ENCODE peak calls at places on chromosomes 13 and 19, in four cellular contexts. G is IMR-90, A is K562, L is GM12878. W is an unnamed sample.

GRCh38 chr13:100633461-100633860 is 41.1 kb downstream of the TMTC4 start:
- DNase-seq in L (no peak), A (no peak), G (peak), W (peak)

GRCh38 chr13:32911506-32911905 is 104.7 kb upstream of the KL start:
- DNase-seq in A (no peak), G (peak), L (no peak), W (peak)

GRCh38 chr19:1855828-1856255 is 7.5 kb downstream of the KLF16 start:
- DNase-seq in G (peak), A (no peak), L (no peak), W (no peak)

GRCh38 chr19:45591004-45591637 is 6.5 kb upstream of the OPA3 start:
- DNase-seq in L (no peak), G (peak), A (peak), W (peak)

GRCh38 chr13:42084722-42085121 is 36.3 kb downstream of the DGKH start:
- DNase-seq in L (no peak), G (no peak), A (no peak), W (no peak)

GRCh38 chr13:37109080-37109678 is 3.7 kb upstream of the CSNK1A1L start:
- DNase-seq in L (no peak), A (no peak), G (peak), W (peak)

GRCh38 chr19:55688422-55689218 is 13.6 kb downstream of the EPN1 start:
- DNase-seq in A (peak), G (no peak), L (no peak), W (no peak)

GRCh38 chr13:112693831-112694497 is 4.1 kb downstream of the ATP11A start:
- DNase-seq in L (no peak), G (peak), A (no peak), W (no peak)

GRCh38 chr19:13070425-13071140 is 32.1 kb downstream of the LYL1 start:
- DNase-seq in A (no peak), L (no peak), G (no peak), W (no peak)

GRCh38 chr13:99436013-99436412 is 65.3 kb upstream of the TM9SF2 start:
- DNase-seq in G (no peak), L (no peak), A (no peak), W (no peak)

GRCh38 chr13:114032121-114032799 is 58.4 kb upstream of the C13orf46 start:
- DNase-seq in A (no peak), G (peak), L (no peak), W (no peak)

GRCh38 chr13:76638160-76638559 is 248.0 kb downstream of the KCTD12 start:
- DNase-seq in L (no peak), G (no peak), A (no peak), W (no peak)

GRCh38 chr19:33409035-33409434 is 35.5 kb downstream of the CEBPG start:
- DNase-seq in G (no peak), L (no peak), A (no peak), W (no peak)

GRCh38 chr13:48783181-48783630 is 129.5 kb downstream of the CYSLTR2 start:
- DNase-seq in G (peak), L (no peak), A (no peak), W (peak)

GRCh38 chr19:11269408-11269807 is 7.1 kb upstream of the DOCK6 start:
- DNase-seq in G (peak), L (no peak), A (no peak), W (no peak)

GRCh38 chr19:43503501-43504425 is 783 bp downstream of the PHLDB3 start:
- DNase-seq in A (peak), L (peak), G (peak), W (peak)

GRCh38 chr13:77000475-77000874 is 8.6 kb downstream of the CLN5 start:
- DNase-seq in A (no peak), L (no peak), G (no peak), W (no peak)

GRCh38 chr19:39093761-39094160 is 9.6 kb downstream of the ACP7 start:
- DNase-seq in G (peak), A (no peak), L (no peak), W (no peak)

GRCh38 chr13:41502676-41503075 is 45.3 kb downstream of the RGCC start:
- DNase-seq in G (no peak), L (peak), A (no peak), W (no peak)

GRCh38 chr13:46389985-46390384 is 2.9 kb upstream of the RUBCNL start:
- DNase-seq in L (peak), G (no peak), A (no peak), W (no peak)

GRCh38 chr19:28313633-28314032 is 899.3 kb downstream of the UQCRFS1 start:
- DNase-seq in A (no peak), L (no peak), G (peak), W (no peak)

GRCh38 chr19:33374406-33374703 is 846 bp downstream of the CEBPG start:
- DNase-seq in L (no peak), G (peak), A (no peak), W (no peak)

GRCh38 chr19:47352095-47352494 is 3.0 kb downstream of the DHX34 start:
- DNase-seq in G (no peak), L (no peak), A (no peak), W (no peak)

GRCh38 chr13:48412881-48413351 is at the start of gene LPAR6:
- DNase-seq in G (peak), L (no peak), A (no peak), W (no peak)

GRCh38 chr13:45119469-45119989 is 781 bp upstream of the GTF2F2 start:
- DNase-seq in A (no peak), L (peak), G (peak), W (no peak)

GRCh38 chr19:52742516-52742915 is 7.7 kb upstream of the ZNF611 start:
- DNase-seq in L (no peak), A (no peak), G (no peak), W (no peak)

GRCh38 chr19:12838182-12838890 is at the start of gene MAST1:
- DNase-seq in L (no peak), A (peak), G (no peak), W (peak)

GRCh38 chr13:34465423-34465922 is 476.6 kb upstream of the NBEA start:
- DNase-seq in A (no peak), G (no peak), L (no peak), W (no peak)

GRCh38 chr19:58511353-58512208 is at the start of gene SLC27A5:
- DNase-seq in G (no peak), A (no peak), L (no peak), W (no peak)

GRCh38 chr19:34274284-34274826 is 20.0 kb downstream of the GARRE1 start:
- DNase-seq in A (no peak), G (peak), L (no peak), W (no peak)

GRCh38 chr13:41054212-41054877 is 7.0 kb upstream of the WBP4 start:
- DNase-seq in A (no peak), G (peak), L (peak), W (peak)

GRCh38 chr13:52001120-52001731 is 10.0 kb downstream of the ATP7B start:
- DNase-seq in L (no peak), G (peak), A (peak), W (peak)

GRCh38 chr19:49795615-49796014 is 17.5 kb downstream of the FUZ start:
- DNase-seq in L (no peak), A (no peak), G (no peak), W (no peak)

GRCh38 chr19:16626796-16627193 is 1.2 kb downstream of the MED26 start:
- DNase-seq in A (no peak), G (no peak), L (no peak), W (no peak)

GRCh38 chr19:17357078-17357666 is 19.8 kb downstream of the GTPBP3 start:
- DNase-seq in A (no peak), G (no peak), L (no peak), W (no peak)

GRCh38 chr13:34867590-34867989 is 74.5 kb upstream of the NBEA start:
- DNase-seq in L (peak), A (no peak), G (peak), W (peak)

GRCh38 chr19:13963603-13964105 is 11.3 kb downstream of the DCAF15 start:
- DNase-seq in A (no peak), G (no peak), L (no peak), W (no peak)

GRCh38 chr13:96817336-96817941 is 176.8 kb downstream of the OXGR1 start:
- DNase-seq in L (no peak), G (peak), A (peak), W (peak)

GRCh38 chr13:26965058-26965380 is 204.4 kb upstream of the GPR12 start:
- DNase-seq in G (no peak), A (no peak), L (no peak), W (no peak)

GRCh38 chr13:26964278-26965057 is 203.9 kb upstream of the GPR12 start:
- DNase-seq in A (no peak), G (peak), L (no peak), W (no peak)

GRCh38 chr13:26968431-26969335 is 202.9 kb downstream of the USP12 start:
- DNase-seq in L (no peak), G (peak), A (peak), W (peak)

GRCh38 chr13:26967119-26968038 is 204.2 kb downstream of the USP12 start:
- DNase-seq in L (no peak), A (no peak), G (no peak), W (no peak)

GRCh38 chr13:26965976-26966375 is 205.4 kb upstream of the GPR12 start:
- DNase-seq in L (no peak), A (no peak), G (peak), W (no peak)
- TF ChIP-seq ELK1 in L (no peak), A (no peak), G (no peak), W (no peak)

DNA sequence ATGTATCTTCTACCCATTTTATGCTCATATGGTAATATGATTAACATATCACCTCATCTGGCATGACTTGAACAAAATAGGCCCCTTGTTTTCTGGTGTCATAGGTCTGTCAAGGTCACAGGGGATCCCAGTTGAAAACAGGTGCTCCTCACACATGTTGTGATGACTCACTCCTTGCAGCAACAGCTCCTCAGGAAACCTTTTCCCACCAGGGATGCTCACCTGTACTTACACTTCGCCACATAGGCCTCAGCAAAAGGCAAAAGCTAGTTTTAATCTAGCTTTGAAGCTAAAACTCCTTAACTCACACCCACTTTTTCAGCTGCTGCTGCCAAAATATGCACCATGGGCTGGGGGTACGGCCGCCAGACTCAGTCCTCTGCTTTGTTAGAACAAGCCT is 110.0 kb upstream of the SOX21 start:
- DNase-seq in G (no peak), L (no peak), A (no peak), W (no peak)
- TF ChIP-seq ELK1 in G (no peak), L (no peak), A (no peak), W (no peak)

DNA sequence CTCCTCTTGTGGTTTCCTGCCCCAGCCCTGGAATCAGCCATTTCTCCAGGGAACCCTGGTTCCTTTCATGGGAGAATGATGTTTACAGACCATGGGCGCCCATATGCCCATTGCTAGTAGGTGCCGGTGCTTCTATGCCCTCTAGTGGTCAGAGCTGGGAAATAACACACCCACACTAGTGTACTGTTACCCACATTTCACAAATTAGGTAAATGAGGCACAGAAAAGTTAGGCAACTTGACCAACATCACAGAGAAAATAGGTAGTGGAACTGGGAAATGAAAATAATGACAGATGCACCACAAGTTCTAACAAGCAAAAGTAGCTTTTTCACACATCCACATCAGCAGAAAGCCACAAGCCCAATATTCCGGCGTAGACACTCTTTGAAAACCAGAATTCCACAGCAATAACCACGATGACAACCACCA is 1.3 kb upstream of the CEACAM3 start:
- DNase-seq in G (peak), A (peak), L (peak), W (peak)
- TF ChIP-seq ELK1 in G (no peak), A (no peak), L (no peak), W (no peak)

DNA sequence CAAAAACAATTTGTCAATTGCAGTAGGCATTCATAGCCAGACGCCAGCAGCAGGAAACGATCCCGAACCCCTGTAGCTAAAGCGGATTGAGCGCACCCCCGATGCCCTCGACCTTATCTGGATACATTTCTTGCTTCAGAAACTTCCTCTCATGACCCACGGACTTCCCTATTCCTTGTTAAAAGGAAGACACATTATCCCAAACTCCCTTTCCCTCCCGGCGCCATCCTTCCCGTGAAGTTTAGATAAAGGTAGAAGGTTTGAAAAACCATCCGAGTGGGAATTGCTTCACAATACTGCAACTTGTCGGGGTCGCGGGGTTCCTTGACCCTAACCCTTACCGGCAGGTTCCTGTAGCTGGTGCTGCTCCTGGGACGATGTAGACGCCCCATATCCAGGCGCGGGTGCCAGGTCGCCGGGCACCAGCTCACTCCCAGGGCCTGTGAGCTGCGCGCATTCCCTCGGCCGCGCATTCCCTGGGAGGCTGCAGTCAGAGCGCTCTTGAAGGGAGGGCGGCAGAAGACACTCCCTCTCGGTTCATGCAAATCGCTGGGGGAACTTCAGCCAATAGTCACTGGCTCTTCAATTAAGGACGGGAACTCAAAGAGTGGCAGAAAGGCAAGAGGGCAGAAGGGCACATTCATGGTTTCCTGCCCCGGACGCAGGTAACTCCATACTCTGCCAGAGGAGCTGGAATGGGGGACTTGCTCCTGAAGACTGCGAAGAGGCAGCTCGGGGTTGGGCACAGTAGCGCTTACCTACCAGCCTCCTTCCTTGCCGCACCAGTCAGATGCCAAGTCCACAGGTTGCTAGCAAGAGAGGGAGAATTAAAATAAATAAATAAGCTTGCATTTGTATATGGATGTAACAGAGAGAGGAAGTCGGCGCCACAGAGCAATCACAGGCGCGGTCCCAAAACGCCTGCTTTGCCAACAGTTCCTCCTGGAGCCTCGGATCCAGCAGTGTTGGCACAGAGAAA is 674 bp downstream of the PCDH20 start:
- DNase-seq in G (no peak), L (no peak), A (no peak), W (peak)
- TF ChIP-seq ELK1 in G (no peak), L (no peak), A (no peak), W (no peak)

DNA sequence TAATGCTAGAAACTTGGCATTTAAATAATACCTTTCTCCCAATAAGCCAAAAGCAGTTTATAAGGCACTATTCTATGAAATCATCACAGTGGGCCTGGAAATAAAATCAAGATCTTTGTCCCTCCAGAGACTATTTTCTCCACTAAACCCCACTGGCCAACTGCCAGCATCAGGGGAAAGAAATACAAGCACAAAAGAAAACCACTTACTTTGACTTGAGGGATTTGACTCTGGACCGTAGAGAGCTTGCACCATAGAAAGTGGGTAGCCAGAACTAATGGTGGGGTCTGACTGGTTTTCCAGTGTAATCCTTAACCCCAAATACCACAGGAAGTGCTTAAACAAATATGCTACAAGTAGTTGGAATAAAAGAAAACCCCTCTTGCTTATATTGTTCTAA is 71.8 kb downstream of the DCLK1 start:
- DNase-seq in G (no peak), L (no peak), A (no peak), W (no peak)
- TF ChIP-seq ELK1 in G (no peak), L (no peak), A (no peak), W (no peak)

GRCh38 chr13:65095118-65095517 is 2135.0 kb downstream of the PCDH9 start:
- DNase-seq in L (no peak), A (no peak), G (no peak), W (no peak)
- TF ChIP-seq ELK1 in L (no peak), A (no peak), G (no peak), W (no peak)

GRCh38 chr19:48644839-48645651 is 942 bp downstream of the CA11 start:
- DNase-seq in A (peak), L (no peak), G (peak), W (peak)
- TF ChIP-seq ELK1 in A (no peak), L (no peak), G (no peak), W (no peak)

GRCh38 chr13:110412132-110412912 is 105.2 kb downstream of the COL4A2 start:
- DNase-seq in L (peak), G (peak), A (peak), W (peak)
- TF ChIP-seq ELK1 in L (no peak), G (no peak), A (no peak), W (no peak)

GRCh38 chr13:39048806-39049205 is 10.6 kb downstream of the NHLRC3 start:
- DNase-seq in G (no peak), A (no peak), L (no peak), W (no peak)

GRCh38 chr13:39049274-39049673 is 11.0 kb downstream of the NHLRC3 start:
- DNase-seq in L (no peak), G (no peak), A (no peak), W (no peak)

GRCh38 chr13:39054112-39054511 is 15.9 kb downstream of the NHLRC3 start:
- DNase-seq in G (no peak), L (no peak), A (no peak), W (no peak)

GRCh38 chr13:39052944-39053343 is 14.7 kb downstream of the NHLRC3 start:
- DNase-seq in A (no peak), L (no peak), G (no peak), W (no peak)

DNA sequence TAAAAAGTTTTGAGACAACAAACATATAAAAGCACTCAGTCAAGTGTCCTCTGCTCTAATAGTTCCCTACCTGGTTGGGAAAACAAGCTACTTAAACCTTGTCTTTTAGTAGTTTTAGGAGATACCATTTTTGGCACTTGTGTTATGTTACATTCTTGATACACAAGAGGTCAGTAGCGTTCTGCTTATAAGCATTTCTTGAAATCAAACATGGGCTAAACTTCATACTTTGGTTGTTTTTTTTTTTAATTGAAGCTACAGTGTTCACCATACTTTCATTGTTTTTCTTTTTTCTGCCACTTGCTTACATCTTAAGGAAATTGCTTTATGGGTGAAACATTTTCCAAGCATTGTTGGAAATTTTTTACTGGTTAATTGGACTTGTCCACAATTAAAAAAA is 12.9 kb downstream of the NHLRC3 start:
- DNase-seq in L (no peak), G (peak), A (no peak), W (peak)
- TF ChIP-seq ELK1 in L (no peak), G (no peak), A (no peak), W (no peak)

GRCh38 chr19:8423821-8424223 is 10.7 kb downstream of the MARCHF2 start:
- DNase-seq in A (peak), L (no peak), G (peak), W (peak)
- TF ChIP-seq ELK1 in A (no peak), L (no peak), G (no peak), W (no peak)

W was measured in A549.